ENCODE peak calls at places on chromosomes 13 and 19, in four cellular contexts. One of them, this sample, is unnamed.

GRCh38 chr19:4589579-4590410 is 30.3 kb upstream of the SEMA6B start:
- DNase-seq in cardiac muscle cell: no peak
- DNase-seq in breast epithelium: no peak
- DNase-seq in colonic mucosa: no peak
- DNase-seq in this sample: no peak

GRCh38 chr19:49954092-49954825 is 6.7 kb downstream of the SIGLEC11 start:
- DNase-seq in cardiac muscle cell: peak; percentile 80
- DNase-seq in breast epithelium: no peak
- DNase-seq in colonic mucosa: no peak
- DNase-seq in this sample: no peak

GRCh38 chr19:33507021-33507956 is 14.3 kb downstream of the PEPD start:
- DNase-seq in cardiac muscle cell: peak; percentile 20
- DNase-seq in breast epithelium: no peak
- DNase-seq in colonic mucosa: no peak
- DNase-seq in this sample: no peak

GRCh38 chr19:39834287-39834841 is 402 bp upstream of the DYRK1B start:
- DNase-seq in cardiac muscle cell: no peak
- DNase-seq in breast epithelium: no peak
- DNase-seq in colonic mucosa: no peak
- DNase-seq in this sample: no peak

GRCh38 chr19:11736696-11737095 is 2.0 kb downstream of the ZNF823 start:
- DNase-seq in cardiac muscle cell: peak; percentile 46
- DNase-seq in breast epithelium: no peak
- DNase-seq in colonic mucosa: peak; percentile 31
- DNase-seq in this sample: no peak

GRCh38 chr13:59931621-59932020 is 232.1 kb downstream of the DIAPH3 start:
- DNase-seq in cardiac muscle cell: no peak
- DNase-seq in breast epithelium: no peak
- DNase-seq in colonic mucosa: no peak
- DNase-seq in this sample: no peak

GRCh38 chr13:111850976-111851375 is 216.0 kb upstream of the SOX1 start:
- DNase-seq in cardiac muscle cell: no peak
- DNase-seq in breast epithelium: no peak
- DNase-seq in colonic mucosa: no peak
- DNase-seq in this sample: no peak

GRCh38 chr13:38358703-38359102 is 9.1 kb downstream of the UFM1 start:
- DNase-seq in cardiac muscle cell: no peak
- DNase-seq in breast epithelium: no peak
- DNase-seq in colonic mucosa: no peak
- DNase-seq in this sample: no peak

GRCh38 chr13:99429670-99430069 is 71.6 kb upstream of the TM9SF2 start:
- DNase-seq in cardiac muscle cell: no peak
- DNase-seq in breast epithelium: no peak
- DNase-seq in colonic mucosa: no peak
- DNase-seq in this sample: no peak

GRCh38 chr19:16779539-16780163 is 49.5 kb upstream of the SIN3B start:
- DNase-seq in cardiac muscle cell: peak; percentile 42
- DNase-seq in breast epithelium: no peak
- DNase-seq in colonic mucosa: no peak
- DNase-seq in this sample: no peak

GRCh38 chr13:80871481-80871880 is 530.6 kb upstream of the SPRY2 start:
- DNase-seq in cardiac muscle cell: peak; percentile 36
- DNase-seq in breast epithelium: no peak
- DNase-seq in colonic mucosa: no peak
- DNase-seq in this sample: no peak

GRCh38 chr13:40340368-40341085 is 325.9 kb downstream of the FOXO1 start:
- DNase-seq in cardiac muscle cell: peak; percentile 51
- DNase-seq in breast epithelium: no peak
- DNase-seq in colonic mucosa: no peak
- DNase-seq in this sample: no peak

GRCh38 chr13:59680429-59681024 is 483.2 kb downstream of the DIAPH3 start:
- DNase-seq in cardiac muscle cell: peak; percentile 49
- DNase-seq in breast epithelium: no peak
- DNase-seq in colonic mucosa: no peak
- DNase-seq in this sample: no peak

GRCh38 chr19:15266683-15267082 is 34.4 kb upstream of the EPHX3 start:
- DNase-seq in cardiac muscle cell: no peak
- DNase-seq in breast epithelium: no peak
- DNase-seq in colonic mucosa: no peak
- DNase-seq in this sample: no peak

GRCh38 chr19:13557756-13558398 is 51.6 kb upstream of the CACNA1A start:
- DNase-seq in cardiac muscle cell: no peak
- DNase-seq in breast epithelium: no peak
- DNase-seq in colonic mucosa: peak; percentile 18
- DNase-seq in this sample: no peak

GRCh38 chr19:11115042-11115441 is 25.8 kb downstream of the LDLR start:
- DNase-seq in cardiac muscle cell: no peak
- DNase-seq in breast epithelium: no peak
- DNase-seq in colonic mucosa: no peak
- DNase-seq in this sample: no peak

GRCh38 chr13:44471686-44472085 is 98.1 kb downstream of the SERP2 start:
- DNase-seq in cardiac muscle cell: peak; percentile 38
- DNase-seq in breast epithelium: no peak
- DNase-seq in colonic mucosa: no peak
- DNase-seq in this sample: no peak

GRCh38 chr19:33580026-33580644 is 41.6 kb upstream of the CHST8 start:
- DNase-seq in cardiac muscle cell: no peak
- DNase-seq in breast epithelium: peak; percentile 27
- DNase-seq in colonic mucosa: no peak
- DNase-seq in this sample: no peak

GRCh38 chr13:112781881-112782361 is 92.1 kb downstream of the ATP11A start:
- DNase-seq in cardiac muscle cell: no peak
- DNase-seq in breast epithelium: no peak
- DNase-seq in colonic mucosa: no peak
- DNase-seq in this sample: no peak

GRCh38 chr19:1076951-1077350 is 10.0 kb downstream of the ARHGAP45 start:
- DNase-seq in cardiac muscle cell: no peak
- DNase-seq in breast epithelium: peak; percentile 71
- DNase-seq in colonic mucosa: peak; percentile 75
- DNase-seq in this sample: no peak

GRCh38 chr13:42027286-42027685 is 21.2 kb upstream of the DGKH start:
- DNase-seq in cardiac muscle cell: no peak
- DNase-seq in breast epithelium: no peak
- DNase-seq in colonic mucosa: no peak
- DNase-seq in this sample: no peak

GRCh38 chr13:85332595-85332994 is 466.6 kb downstream of the SLITRK6 start:
- DNase-seq in cardiac muscle cell: no peak
- DNase-seq in breast epithelium: no peak
- DNase-seq in colonic mucosa: no peak
- DNase-seq in this sample: no peak

GRCh38 chr19:12924621-12925310 is 5.7 kb upstream of the SYCE2 start:
- DNase-seq in cardiac muscle cell: no peak
- DNase-seq in breast epithelium: no peak
- DNase-seq in colonic mucosa: no peak
- DNase-seq in this sample: no peak

GRCh38 chr19:45250216-45250831 is 747 bp upstream of the MARK4 start:
- DNase-seq in cardiac muscle cell: no peak
- DNase-seq in breast epithelium: no peak
- DNase-seq in colonic mucosa: no peak
- DNase-seq in this sample: no peak

GRCh38 chr19:342801-343421 is 1.7 kb downstream of the MIER2 start:
- DNase-seq in cardiac muscle cell: peak; percentile 91
- DNase-seq in breast epithelium: no peak
- DNase-seq in colonic mucosa: peak; percentile 59
- DNase-seq in this sample: peak; percentile 65

GRCh38 chr19:44925114-44925891 is 10.9 kb downstream of the APOC1 start:
- DNase-seq in cardiac muscle cell: peak; percentile 95
- DNase-seq in breast epithelium: peak; percentile 75
- DNase-seq in colonic mucosa: peak; percentile 68
- DNase-seq in this sample: no peak

GRCh38 chr19:21835429-21835809 is 563 bp downstream of the ZNF43 start:
- DNase-seq in cardiac muscle cell: no peak
- DNase-seq in breast epithelium: no peak
- DNase-seq in colonic mucosa: no peak
- DNase-seq in this sample: no peak

GRCh38 chr13:29581666-29582065 is 13.8 kb downstream of the SLC7A1 start:
- DNase-seq in cardiac muscle cell: no peak
- DNase-seq in breast epithelium: peak; percentile 5
- DNase-seq in colonic mucosa: no peak
- DNase-seq in this sample: no peak

GRCh38 chr13:40148103-40148502 is 492.6 kb downstream of the COG6 start:
- DNase-seq in cardiac muscle cell: no peak
- DNase-seq in breast epithelium: no peak
- DNase-seq in colonic mucosa: no peak
- DNase-seq in this sample: no peak

GRCh38 chr19:56109216-56109615 is 11.9 kb downstream of the ZNF787 start:
- DNase-seq in cardiac muscle cell: peak; percentile 54
- DNase-seq in breast epithelium: no peak
- DNase-seq in colonic mucosa: no peak
- DNase-seq in this sample: no peak

GRCh38 chr19:28466107-28467045 is 746.6 kb downstream of the UQCRFS1 start:
- DNase-seq in cardiac muscle cell: peak; percentile 67
- DNase-seq in breast epithelium: no peak
- DNase-seq in colonic mucosa: peak; percentile 81
- DNase-seq in this sample: no peak

GRCh38 chr13:23570931-23571330 is 719 bp downstream of the TNFRSF19 start:
- DNase-seq in cardiac muscle cell: peak; percentile 43
- DNase-seq in breast epithelium: no peak
- DNase-seq in colonic mucosa: no peak
- DNase-seq in this sample: no peak
- TF ChIP-seq CTCF in cardiac muscle cell: peak; percentile 21
- TF ChIP-seq CTCF in breast epithelium: no peak
- TF ChIP-seq CTCF in colonic mucosa: no peak
- TF ChIP-seq CTCF in this sample: peak; percentile 55

DNA sequence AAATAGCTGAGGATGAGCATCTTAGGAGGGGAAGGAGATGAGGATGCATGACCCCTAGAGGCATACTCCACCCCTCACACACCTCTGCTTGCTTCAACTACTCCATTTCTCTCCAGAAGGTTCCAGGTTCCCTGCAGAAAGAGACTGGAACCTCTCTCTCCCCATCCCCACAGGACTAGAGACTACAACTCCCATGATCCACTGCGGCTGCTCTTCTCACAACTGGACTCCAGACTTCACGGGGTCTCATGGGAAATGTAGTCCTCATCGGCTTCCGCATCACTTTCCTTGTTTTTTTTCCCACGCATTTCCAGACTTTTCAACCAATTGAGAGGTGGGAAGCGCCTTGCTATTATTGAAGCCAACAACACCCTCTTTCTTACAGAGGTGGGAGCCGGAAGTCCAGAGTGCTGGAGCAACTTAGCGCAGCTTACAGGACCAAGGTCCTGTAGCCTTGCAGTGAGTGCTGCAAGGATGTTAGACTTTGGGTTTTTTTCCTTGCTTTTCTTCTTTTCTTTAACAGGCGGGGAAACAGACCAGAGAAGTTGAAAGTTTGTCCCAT is 13.9 kb upstream of the CACNG6 start:
- DNase-seq in cardiac muscle cell: peak; percentile 94
- DNase-seq in breast epithelium: peak; percentile 59
- DNase-seq in colonic mucosa: peak; percentile 81
- DNase-seq in this sample: peak; percentile 49
- H3K4me3 ChIP-seq in cardiac muscle cell: peak overlapping the region; percentile 37
- H3K4me3 ChIP-seq in breast epithelium: peak overlapping the region; percentile 55
- H3K4me3 ChIP-seq in colonic mucosa: peak overlapping the region; percentile 3
- H3K4me3 ChIP-seq in this sample: peak overlapping the region; percentile 64

DNA sequence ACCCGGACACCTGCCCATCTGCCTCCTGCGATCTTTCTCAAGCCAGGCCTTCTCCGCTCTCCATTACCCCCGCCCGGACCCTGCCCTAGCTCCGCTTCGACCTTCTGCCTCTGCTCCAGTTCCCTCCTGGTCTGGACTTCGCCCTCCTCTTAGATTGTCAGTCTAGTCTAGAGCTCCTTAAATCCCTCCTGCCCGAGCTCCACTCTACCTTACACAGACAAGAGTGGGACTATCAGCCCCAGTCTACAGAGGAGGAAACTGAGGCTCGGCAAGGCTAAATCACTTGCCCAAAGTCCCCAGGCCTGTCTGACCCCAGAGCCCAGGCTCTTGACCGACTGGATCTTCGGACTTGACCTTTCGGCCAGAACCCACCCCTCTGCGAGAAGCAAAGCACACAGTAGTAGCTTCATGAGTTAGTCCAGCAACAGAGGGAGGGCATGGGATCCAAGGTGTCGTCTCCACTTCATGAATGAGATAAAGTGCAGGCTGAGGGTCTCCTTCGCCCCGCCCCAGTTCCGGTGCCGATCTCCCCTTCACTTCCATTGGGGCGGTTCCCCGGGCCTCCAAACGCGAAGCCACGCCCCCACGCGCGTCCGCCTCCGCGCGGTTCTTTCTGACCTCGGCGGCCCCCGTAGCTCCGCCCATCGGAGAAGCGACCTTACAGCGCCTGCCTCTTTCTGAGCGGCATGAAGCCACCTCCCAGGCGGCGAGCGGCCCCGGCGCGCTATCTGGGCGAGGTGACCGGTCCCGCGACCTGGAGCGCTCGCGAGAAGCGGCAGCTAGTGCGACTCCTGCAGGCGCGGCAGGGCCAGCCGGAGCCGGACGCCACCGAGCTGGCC is at the start of gene SNAPC2:
- DNase-seq in cardiac muscle cell: peak; percentile 97
- DNase-seq in breast epithelium: peak; percentile 95
- DNase-seq in colonic mucosa: peak; percentile 97
- DNase-seq in this sample: peak; percentile 88
- H3K27ac ChIP-seq in cardiac muscle cell: peak within 1 kb of the TSS; percentile 73
- H3K27ac ChIP-seq in breast epithelium: peak within 1 kb of the TSS; percentile 90
- H3K27ac ChIP-seq in colonic mucosa: peak within 1 kb of the TSS; percentile 80
- H3K27ac ChIP-seq in this sample: peak within 1 kb of the TSS; percentile 75

DNA sequence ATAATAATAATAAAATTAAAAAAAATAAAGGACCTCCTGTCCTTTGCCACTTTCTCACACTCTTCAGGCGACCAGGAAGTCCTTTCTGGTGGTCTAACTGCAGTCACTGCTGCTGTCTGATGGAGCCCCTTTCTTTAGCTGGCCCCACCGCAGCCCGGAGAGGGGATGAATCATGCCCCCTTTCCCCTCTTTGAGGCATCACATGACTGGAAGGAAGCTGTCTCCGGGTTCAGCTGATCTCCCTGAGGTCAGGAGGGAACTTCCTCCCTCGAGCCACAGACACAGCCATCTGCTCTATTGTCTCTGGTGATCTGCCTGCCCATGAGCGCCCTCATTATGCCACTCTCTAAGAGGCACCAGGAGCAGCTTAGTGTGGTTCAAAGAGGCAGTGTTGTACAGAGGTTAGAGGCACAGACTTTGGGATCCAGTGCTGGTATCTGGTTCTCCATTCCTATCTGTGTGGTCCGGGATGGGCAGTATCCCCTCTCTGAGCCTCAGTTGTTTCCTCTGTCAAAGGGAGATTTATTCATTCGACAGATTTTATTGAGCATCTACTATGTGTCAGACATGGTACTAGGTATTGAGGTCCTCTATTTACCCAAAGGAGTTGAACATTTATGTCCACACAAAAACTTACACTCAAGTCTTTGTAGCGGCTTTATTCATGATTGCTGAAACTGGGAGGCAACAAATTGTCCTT is 30.0 kb downstream of the VAV1 start:
- DNase-seq in cardiac muscle cell: peak; percentile 23
- DNase-seq in breast epithelium: peak; percentile 19
- DNase-seq in colonic mucosa: peak; percentile 42
- DNase-seq in this sample: no peak
- TF ChIP-seq CTCF in cardiac muscle cell: no peak
- TF ChIP-seq CTCF in breast epithelium: no peak
- TF ChIP-seq CTCF in colonic mucosa: no peak
- TF ChIP-seq CTCF in this sample: no peak